ENCODE peak calls at places on chromosomes 3 and 15, in eight cellular contexts. A is vagina, D is transverse colon, X is esophagus muscularis mucosa, U is breast epithelium, I is stomach, V is heart left ventricle, R is uterus. T is an unnamed sample. For H3K36me3, the result is how much of the 10 kb centered on the place peaks cover.

GRCh38 chr3:101513419-101513986 is 491 bp upstream of the SENP7 start:
- DNase-seq in A (no peak), D (no peak), X (no peak), U (no peak), I (no peak), V (no peak), R (no peak), T (no peak)

GRCh38 chr15:70741107-70741511 is 22.2 kb downstream of the UACA start:
- DNase-seq in A (no peak), D (peak), X (no peak), U (no peak), I (peak), V (peak), R (peak), T (peak)

GRCh38 chr15:29638781-29639180 is 183.5 kb downstream of the TJP1 start:
- DNase-seq in A (no peak), D (no peak), X (no peak), U (no peak), I (no peak), V (no peak), R (no peak), T (no peak)

GRCh38 chr15:75945953-75946352 is 42.3 kb downstream of the FBXO22 start:
- DNase-seq in A (no peak), D (no peak), X (no peak), U (no peak), I (no peak), V (no peak), R (no peak), T (no peak)

GRCh38 chr3:136186330-136186729 is 9.8 kb downstream of the MSL2 start:
- DNase-seq in A (no peak), D (peak), X (no peak), U (no peak), I (peak), V (no peak), R (no peak), T (peak)

GRCh38 chr15:42070276-42070965 is 23.9 kb downstream of the PLA2G4D start:
- DNase-seq in A (peak), D (no peak), X (no peak), U (no peak), I (peak), V (no peak), R (no peak), T (no peak)

GRCh38 chr15:64279131-64279530 is 76.8 kb downstream of the CSNK1G1 start:
- DNase-seq in A (no peak), D (no peak), X (no peak), U (no peak), I (no peak), V (no peak), R (no peak), T (no peak)

GRCh38 chr3:143952569-143953069 is 19.0 kb upstream of the DIPK2A start:
- DNase-seq in A (no peak), D (no peak), X (no peak), U (no peak), I (no peak), V (no peak), R (no peak), T (no peak)

GRCh38 chr3:17384567-17385296 is 357.7 kb downstream of the TBC1D5 start:
- DNase-seq in A (no peak), D (no peak), X (no peak), U (no peak), I (no peak), V (no peak), R (no peak), T (no peak)

GRCh38 chr3:12194669-12195161 is 36.0 kb upstream of the TIMP4 start:
- DNase-seq in A (peak), D (peak), X (peak), U (no peak), I (peak), V (no peak), R (no peak), T (no peak)

DNA sequence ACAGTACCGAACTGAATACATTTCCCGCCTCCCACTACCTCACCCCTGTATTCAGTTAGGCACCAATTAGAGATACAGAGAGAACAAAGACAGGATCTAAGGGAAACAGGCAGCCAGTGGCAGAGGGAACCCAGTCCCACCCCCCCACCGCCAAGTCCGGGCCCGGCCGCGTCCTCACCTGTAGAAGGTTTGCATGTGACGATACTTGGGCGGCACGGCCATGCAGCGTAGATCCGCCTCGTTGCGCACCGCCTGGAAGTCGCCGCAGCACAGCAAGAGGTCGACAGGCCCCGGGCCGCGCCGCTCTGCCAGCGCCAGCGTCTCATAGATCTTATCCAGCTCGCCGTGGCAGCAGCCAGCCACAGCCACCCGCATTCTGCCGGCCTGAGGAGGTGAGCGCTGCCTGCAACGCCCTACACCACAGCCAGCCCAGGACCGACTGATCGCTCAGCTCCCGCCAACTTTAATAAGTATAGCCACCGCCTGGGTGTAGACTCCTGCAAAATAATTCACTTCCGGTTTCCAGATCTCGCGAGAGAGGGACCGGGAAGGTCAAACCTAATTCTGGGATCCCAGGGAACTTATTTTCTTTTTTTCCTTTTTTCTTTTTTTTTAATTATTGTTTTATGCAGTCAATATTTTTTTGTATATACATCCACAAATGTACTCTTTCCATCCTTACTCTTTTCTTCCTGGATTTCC is at the start of gene DBR1:
- DNase-seq in A (no peak), D (peak), X (peak), U (peak), I (peak), V (peak), R (peak), T (peak)
- TF ChIP-seq POLR2A in A (peak), D (peak), X (no peak), U (peak), I (no peak), V (peak), R (peak), T (no peak)

DNA sequence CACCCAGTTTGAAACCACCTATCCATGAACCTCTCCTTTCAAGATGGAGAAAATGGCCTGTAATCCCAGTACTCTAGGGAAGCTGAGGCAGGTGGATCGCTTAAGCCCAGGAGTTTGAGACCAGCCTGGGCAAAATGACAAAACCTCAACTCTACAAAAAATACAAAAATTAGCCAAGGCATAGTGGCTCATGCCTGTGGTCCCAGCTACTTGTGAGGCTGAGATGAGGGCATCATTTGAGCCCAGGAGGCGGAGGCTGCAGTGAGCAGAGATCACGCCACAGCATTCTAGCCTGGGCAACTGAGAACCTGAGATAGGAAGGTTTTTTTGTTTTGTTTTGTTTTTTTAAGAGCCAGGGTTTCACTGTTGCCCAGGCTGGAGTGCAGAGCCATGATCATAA is 5.4 kb downstream of the TKT start:
- DNase-seq in A (no peak), D (no peak), X (no peak), U (no peak), I (no peak), V (no peak), R (no peak), T (no peak)
- H3K36me3 ChIP-seq in A (under half), D (under half), X (under half), U (under half), I (under half), V (under half), R (under half), T (under half)

GRCh38 chr3:49802719-49803463 is at the start of gene INKA1:
- DNase-seq in A (no peak), D (peak), X (peak), U (peak), I (peak), V (peak), R (peak), T (peak)
- TF ChIP-seq POLR2A in A (peak), D (peak), X (peak), U (no peak), I (no peak), V (peak), R (peak), T (peak)

DNA sequence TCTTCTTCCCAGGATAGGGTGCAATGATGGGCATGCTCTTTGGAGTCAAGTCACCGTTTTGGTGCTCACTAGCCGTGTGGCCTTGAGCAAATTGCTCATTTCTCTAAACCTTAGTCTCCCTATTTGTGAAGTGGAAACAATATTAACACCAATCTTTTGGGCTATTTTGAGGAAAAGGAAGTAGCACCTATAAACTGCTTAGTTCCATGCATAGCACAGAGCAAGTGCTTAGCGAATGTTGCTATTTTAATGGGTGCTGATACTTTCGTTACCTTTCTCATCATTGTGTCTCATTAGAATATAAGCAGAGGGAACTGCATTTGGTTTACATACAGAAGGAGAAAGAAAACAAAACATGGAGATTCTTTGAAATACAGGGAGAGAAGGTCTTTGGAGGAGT is 66.1 kb downstream of the BOC start:
- DNase-seq in A (no peak), D (no peak), X (no peak), U (no peak), I (no peak), V (no peak), R (no peak), T (no peak)
- H3K36me3 ChIP-seq in A (under half), D (under half), X (half or more), U (under half), I (half or more), V (under half), R (under half), T (half or more)

DNA sequence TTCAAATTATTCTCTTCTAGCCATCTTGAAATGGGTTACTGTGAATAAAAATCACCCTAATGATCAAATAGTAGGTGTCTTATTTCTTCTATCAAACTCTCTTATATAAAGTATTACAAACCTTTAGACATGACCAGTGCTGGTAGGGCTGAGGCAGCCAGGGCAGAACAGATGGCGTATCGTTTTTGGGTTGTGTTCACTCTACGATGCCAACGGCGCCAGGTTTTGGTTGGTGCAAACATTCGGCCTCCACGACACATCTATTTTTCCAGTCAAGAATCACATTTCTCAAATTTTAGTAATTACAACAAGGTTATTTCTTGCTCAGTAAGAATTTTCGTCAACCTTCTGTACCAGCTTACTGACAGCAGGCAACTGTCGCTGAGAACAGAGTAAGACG is 2.2 kb downstream of the RPL4 start:
- DNase-seq in A (no peak), D (no peak), X (no peak), U (no peak), I (no peak), V (no peak), R (no peak), T (no peak)
- TF ChIP-seq POLR2A in A (no peak), D (no peak), X (no peak), U (no peak), I (no peak), V (no peak), R (no peak), T (no peak)

GRCh38 chr15:93005133-93005532 is 83.9 kb downstream of the RGMA start:
- DNase-seq in A (no peak), D (no peak), X (no peak), U (no peak), I (no peak), V (no peak), R (no peak), T (no peak)

GRCh38 chr15:93001881-93002280 is 87.1 kb downstream of the RGMA start:
- DNase-seq in A (no peak), D (no peak), X (no peak), U (no peak), I (no peak), V (no peak), R (no peak), T (no peak)

GRCh38 chr15:92997821-92998220 is 91.2 kb downstream of the RGMA start:
- DNase-seq in A (no peak), D (no peak), X (no peak), U (no peak), I (no peak), V (no peak), R (no peak), T (no peak)

DNA sequence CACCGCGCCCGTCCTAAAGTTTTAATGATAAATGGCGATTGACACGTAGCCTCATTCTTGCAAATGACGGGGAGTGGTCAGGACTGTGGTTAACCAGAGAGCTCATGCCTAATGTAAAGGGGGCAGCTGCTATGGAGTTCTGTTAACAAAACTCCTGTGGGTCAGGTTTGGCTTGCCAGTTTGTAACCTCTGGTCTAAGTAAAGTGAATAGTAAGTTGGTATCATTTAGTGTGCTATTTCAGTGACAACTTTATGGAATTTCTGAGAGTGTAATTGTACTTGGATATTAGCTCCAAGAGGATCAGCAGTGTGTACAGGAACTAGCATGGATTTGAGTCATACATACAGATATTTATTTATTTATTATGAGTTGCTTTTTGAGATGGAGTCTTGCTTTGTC is 87.9 kb downstream of the RGMA start:
- DNase-seq in A (no peak), D (no peak), X (no peak), U (no peak), I (no peak), V (no peak), R (no peak), T (no peak)
- H3K36me3 ChIP-seq in A (under half), D (under half), X (half or more), U (under half), I (half or more), V (half or more), R (under half), T (half or more)

DNA sequence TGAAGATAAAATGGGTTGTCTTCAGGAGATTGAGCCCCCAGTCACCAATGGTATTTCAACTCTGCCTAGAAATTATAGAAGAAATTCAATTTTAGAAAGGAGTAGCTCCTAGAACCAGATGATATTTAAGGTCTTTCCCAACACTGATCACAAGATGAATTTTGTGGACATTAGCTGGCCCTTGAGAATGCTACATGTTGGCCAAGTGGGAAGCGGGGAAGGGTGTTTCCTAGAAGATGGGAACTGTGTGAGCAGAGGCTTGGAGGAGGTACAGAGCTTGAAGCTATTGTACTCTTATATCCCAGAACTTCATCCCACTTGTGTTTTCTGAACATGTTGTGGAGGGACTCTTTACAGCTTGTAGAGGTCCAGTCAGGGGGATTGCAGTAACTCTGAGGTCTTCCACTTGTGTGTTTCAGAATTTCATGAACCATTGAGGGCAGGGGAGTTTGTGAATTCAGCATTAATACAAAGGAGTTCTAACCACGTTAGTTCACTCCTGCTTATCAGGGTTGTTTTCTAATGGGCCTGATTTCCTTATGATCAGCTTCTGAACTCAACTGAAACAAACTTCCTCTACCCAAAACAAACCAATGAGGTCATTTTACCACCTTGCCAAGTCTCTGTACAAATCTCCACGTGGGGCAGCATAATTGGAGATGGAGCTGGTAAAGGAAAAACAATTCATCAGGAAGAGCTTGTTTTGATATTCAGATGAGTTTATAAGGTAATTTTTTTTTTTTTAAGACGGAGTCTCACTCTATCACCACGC is 152.6 kb upstream of the TPM1 start:
- DNase-seq in A (no peak), D (no peak), X (no peak), U (no peak), I (no peak), V (no peak), R (peak), T (peak)
- TF ChIP-seq POLR2A in A (no peak), D (no peak), X (no peak), U (no peak), I (no peak), V (no peak), R (no peak), T (no peak)

DNA sequence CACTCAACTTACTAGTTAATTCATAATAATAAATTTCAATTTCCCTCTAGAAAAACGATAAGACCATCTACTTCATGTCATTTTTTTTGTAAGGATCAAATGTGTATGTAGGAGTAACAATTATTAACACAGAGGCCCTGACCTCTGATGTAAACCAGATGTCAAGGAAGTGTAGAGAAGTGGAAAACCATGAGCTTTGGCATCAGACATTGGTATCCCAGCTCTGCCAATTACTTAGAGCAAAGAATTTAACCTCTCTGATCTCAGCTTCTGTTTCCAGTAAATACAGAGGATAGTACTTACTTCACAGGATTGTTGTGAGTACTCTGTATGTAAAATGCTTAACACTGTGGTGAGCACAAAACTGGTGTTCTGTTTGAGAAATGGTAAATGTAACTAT is 17.5 kb downstream of the AQR start:
- DNase-seq in A (no peak), D (no peak), X (no peak), U (no peak), I (no peak), V (no peak), R (no peak), T (no peak)
- H3K36me3 ChIP-seq in A (under half), D (under half), X (half or more), U (under half), I (half or more), V (half or more), R (under half), T (under half)